ENCODE peak calls at places on chromosomes 2 and 18, in four cellular contexts. J, M, S and D are unnamed samples.

GRCh38 chr2:118812530-118812929 is 34.9 kb downstream of the EN1 start:
- DNase-seq in M (no peak), J (no peak), S (no peak), D (no peak)

GRCh38 chr2:43778233-43778632 is 4.4 kb downstream of the DYNC2LI1 start:
- DNase-seq in J (no peak), M (no peak), S (no peak), D (no peak)

GRCh38 chr2:41199320-41199719 is 747.4 kb upstream of the SLC8A1 start:
- DNase-seq in M (no peak), J (no peak), S (no peak), D (no peak)

GRCh38 chr2:85744771-85745601 is 8.8 kb upstream of the ATOH8 start:
- DNase-seq in J (no peak), S (peak; percentile 83), M (no peak), D (no peak)

GRCh38 chr2:152790883-152791282 is 72.5 kb downstream of the ARL6IP6 start:
- DNase-seq in S (no peak), M (no peak), J (no peak), D (no peak)

GRCh38 chr18:4454548-4455112 is 477 bp downstream of the DLGAP1 start:
- DNase-seq in J (no peak), M (no peak), S (no peak), D (no peak)

GRCh38 chr2:160210599-160211138 is 10.6 kb upstream of the ITGB6 start:
- DNase-seq in J (peak; percentile 54), M (peak; percentile 35), S (peak; percentile 37), D (peak; percentile 47)

GRCh38 chr2:16320716-16321115 is 344.9 kb downstream of the CYRIA start:
- DNase-seq in J (no peak), S (no peak), M (peak; percentile 23), D (no peak)

GRCh38 chr2:158969162-158969716 is 799 bp downstream of the TANC1 start:
- DNase-seq in J (no peak), S (no peak), M (no peak), D (no peak)

GRCh38 chr18:79534356-79534755 is 138.6 kb downstream of the NFATC1 start:
- DNase-seq in M (no peak), S (no peak), J (no peak), D (no peak)